ENCODE peak calls at places on chromosomes 12 and 14, in six cellular contexts. One of them, this sample, is unnamed.

GRCh38 chr12:132061641-132062430 is 82.3 kb downstream of the DDX51 start:
- DNase-seq in sigmoid colon: no peak
- DNase-seq in tibial artery: no peak
- DNase-seq in neural crest cell: peak
- DNase-seq in HCT116: no peak
- DNase-seq in AG09319: no peak
- DNase-seq in this sample: no peak

GRCh38 chr12:6887460-6887859 is 14.4 kb upstream of the SPSB2 start:
- DNase-seq in HCT116: no peak
- DNase-seq in AG09319: no peak
- DNase-seq in sigmoid colon: peak
- DNase-seq in neural crest cell: no peak
- DNase-seq in tibial artery: no peak
- DNase-seq in this sample: no peak

GRCh38 chr12:78864483-78865296 is at the start of gene SYT1:
- DNase-seq in neural crest cell: peak
- DNase-seq in HCT116: no peak
- DNase-seq in AG09319: no peak
- DNase-seq in tibial artery: peak
- DNase-seq in sigmoid colon: peak
- DNase-seq in this sample: peak

GRCh38 chr14:97995571-97995970 is 1198.4 kb downstream of the VRK1 start:
- DNase-seq in sigmoid colon: no peak
- DNase-seq in tibial artery: no peak
- DNase-seq in neural crest cell: no peak
- DNase-seq in AG09319: no peak
- DNase-seq in HCT116: no peak
- DNase-seq in this sample: no peak

GRCh38 chr12:107515446-107515958 is 170.1 kb upstream of the PWP1 start:
- DNase-seq in tibial artery: peak
- DNase-seq in sigmoid colon: peak
- DNase-seq in HCT116: peak
- DNase-seq in neural crest cell: no peak
- DNase-seq in AG09319: peak
- DNase-seq in this sample: peak

GRCh38 chr14:69056389-69056788 is 77.3 kb upstream of the ACTN1 start:
- DNase-seq in neural crest cell: no peak
- DNase-seq in AG09319: no peak
- DNase-seq in HCT116: peak
- DNase-seq in sigmoid colon: no peak
- DNase-seq in tibial artery: no peak
- DNase-seq in this sample: no peak

GRCh38 chr12:105253882-105254513 is 18.0 kb upstream of the APPL2 start:
- DNase-seq in HCT116: no peak
- DNase-seq in neural crest cell: no peak
- DNase-seq in AG09319: no peak
- DNase-seq in sigmoid colon: no peak
- DNase-seq in tibial artery: peak
- DNase-seq in this sample: peak

GRCh38 chr12:15830538-15830937 is 41.4 kb upstream of the EPS8 start:
- DNase-seq in AG09319: no peak
- DNase-seq in HCT116: no peak
- DNase-seq in sigmoid colon: no peak
- DNase-seq in tibial artery: no peak
- DNase-seq in neural crest cell: no peak
- DNase-seq in this sample: no peak

GRCh38 chr14:104976198-104977007 is 1.8 kb downstream of the AHNAK2 start:
- DNase-seq in HCT116: peak
- DNase-seq in sigmoid colon: peak
- DNase-seq in neural crest cell: peak
- DNase-seq in tibial artery: peak
- DNase-seq in AG09319: peak
- DNase-seq in this sample: peak

GRCh38 chr14:101458536-101459391 is 102.5 kb upstream of the DIO3 start:
- DNase-seq in HCT116: no peak
- DNase-seq in neural crest cell: peak
- DNase-seq in AG09319: no peak
- DNase-seq in sigmoid colon: no peak
- DNase-seq in tibial artery: no peak
- DNase-seq in this sample: no peak

GRCh38 chr14:104048758-104049496 is 36.6 kb upstream of the ASPG start:
- DNase-seq in AG09319: no peak
- DNase-seq in neural crest cell: no peak
- DNase-seq in tibial artery: no peak
- DNase-seq in sigmoid colon: no peak
- DNase-seq in HCT116: no peak
- DNase-seq in this sample: peak

GRCh38 chr14:29321646-29322045 is 555.1 kb downstream of the FOXG1 start:
- DNase-seq in HCT116: no peak
- DNase-seq in sigmoid colon: no peak
- DNase-seq in neural crest cell: no peak
- DNase-seq in tibial artery: no peak
- DNase-seq in AG09319: no peak
- DNase-seq in this sample: peak

GRCh38 chr14:90302529-90303303 is 29.0 kb downstream of the NRDE2 start:
- DNase-seq in neural crest cell: no peak
- DNase-seq in AG09319: no peak
- DNase-seq in sigmoid colon: no peak
- DNase-seq in HCT116: no peak
- DNase-seq in tibial artery: no peak
- DNase-seq in this sample: no peak

GRCh38 chr14:54840336-54840735 is 62.3 kb downstream of the GCH1 start:
- DNase-seq in HCT116: no peak
- DNase-seq in tibial artery: no peak
- DNase-seq in sigmoid colon: no peak
- DNase-seq in neural crest cell: no peak
- DNase-seq in AG09319: no peak
- DNase-seq in this sample: no peak

GRCh38 chr14:40058916-40059897 is 627.0 kb upstream of the FBXO33 start:
- DNase-seq in HCT116: no peak
- DNase-seq in tibial artery: no peak
- DNase-seq in neural crest cell: no peak
- DNase-seq in sigmoid colon: no peak
- DNase-seq in AG09319: no peak
- DNase-seq in this sample: no peak

GRCh38 chr12:107581616-107582015 is 104.0 kb upstream of the PWP1 start:
- DNase-seq in neural crest cell: no peak
- DNase-seq in sigmoid colon: no peak
- DNase-seq in tibial artery: no peak
- DNase-seq in HCT116: no peak
- DNase-seq in AG09319: no peak
- DNase-seq in this sample: no peak

GRCh38 chr12:49293056-49293956 is 1.6 kb upstream of the PRPH start:
- DNase-seq in neural crest cell: no peak
- DNase-seq in sigmoid colon: peak
- DNase-seq in HCT116: no peak
- DNase-seq in AG09319: no peak
- DNase-seq in tibial artery: peak
- DNase-seq in this sample: no peak

GRCh38 chr12:107402041-107403022 is 283.3 kb upstream of the PWP1 start:
- DNase-seq in AG09319: no peak
- DNase-seq in tibial artery: no peak
- DNase-seq in neural crest cell: peak
- DNase-seq in HCT116: peak
- DNase-seq in sigmoid colon: no peak
- DNase-seq in this sample: peak

GRCh38 chr14:69363055-69363454 is 35.0 kb downstream of the ERH start:
- DNase-seq in neural crest cell: peak
- DNase-seq in HCT116: no peak
- DNase-seq in sigmoid colon: no peak
- DNase-seq in AG09319: peak
- DNase-seq in tibial artery: peak
- DNase-seq in this sample: no peak

GRCh38 chr12:128784030-128784770 is 39.6 kb downstream of the SLC15A4 start:
- DNase-seq in neural crest cell: no peak
- DNase-seq in sigmoid colon: peak
- DNase-seq in HCT116: no peak
- DNase-seq in AG09319: no peak
- DNase-seq in tibial artery: no peak
- DNase-seq in this sample: no peak

GRCh38 chr14:97783001-97783400 is 985.8 kb downstream of the VRK1 start:
- DNase-seq in sigmoid colon: no peak
- DNase-seq in AG09319: no peak
- DNase-seq in HCT116: no peak
- DNase-seq in neural crest cell: no peak
- DNase-seq in tibial artery: no peak
- DNase-seq in this sample: no peak

GRCh38 chr12:110175201-110175600 is 51.0 kb downstream of the IFT81 start:
- DNase-seq in AG09319: no peak
- DNase-seq in tibial artery: no peak
- DNase-seq in sigmoid colon: no peak
- DNase-seq in HCT116: no peak
- DNase-seq in neural crest cell: no peak
- DNase-seq in this sample: no peak

GRCh38 chr14:75877884-75878283 is 103.9 kb downstream of the TGFB3 start:
- DNase-seq in AG09319: no peak
- DNase-seq in tibial artery: no peak
- DNase-seq in HCT116: no peak
- DNase-seq in sigmoid colon: no peak
- DNase-seq in neural crest cell: no peak
- DNase-seq in this sample: no peak

GRCh38 chr14:93269341-93270068 is 62.4 kb downstream of the UBR7 start:
- DNase-seq in AG09319: no peak
- DNase-seq in tibial artery: peak
- DNase-seq in HCT116: no peak
- DNase-seq in neural crest cell: no peak
- DNase-seq in sigmoid colon: no peak
- DNase-seq in this sample: peak

GRCh38 chr14:104794099-104794498 is 1.4 kb downstream of the AKT1 start:
- DNase-seq in sigmoid colon: no peak
- DNase-seq in tibial artery: no peak
- DNase-seq in AG09319: no peak
- DNase-seq in HCT116: no peak
- DNase-seq in neural crest cell: no peak
- DNase-seq in this sample: peak

GRCh38 chr12:130070017-130070653 is 92.1 kb upstream of the FZD10 start:
- DNase-seq in neural crest cell: no peak
- DNase-seq in HCT116: no peak
- DNase-seq in tibial artery: peak
- DNase-seq in AG09319: no peak
- DNase-seq in sigmoid colon: no peak
- DNase-seq in this sample: no peak

DNA sequence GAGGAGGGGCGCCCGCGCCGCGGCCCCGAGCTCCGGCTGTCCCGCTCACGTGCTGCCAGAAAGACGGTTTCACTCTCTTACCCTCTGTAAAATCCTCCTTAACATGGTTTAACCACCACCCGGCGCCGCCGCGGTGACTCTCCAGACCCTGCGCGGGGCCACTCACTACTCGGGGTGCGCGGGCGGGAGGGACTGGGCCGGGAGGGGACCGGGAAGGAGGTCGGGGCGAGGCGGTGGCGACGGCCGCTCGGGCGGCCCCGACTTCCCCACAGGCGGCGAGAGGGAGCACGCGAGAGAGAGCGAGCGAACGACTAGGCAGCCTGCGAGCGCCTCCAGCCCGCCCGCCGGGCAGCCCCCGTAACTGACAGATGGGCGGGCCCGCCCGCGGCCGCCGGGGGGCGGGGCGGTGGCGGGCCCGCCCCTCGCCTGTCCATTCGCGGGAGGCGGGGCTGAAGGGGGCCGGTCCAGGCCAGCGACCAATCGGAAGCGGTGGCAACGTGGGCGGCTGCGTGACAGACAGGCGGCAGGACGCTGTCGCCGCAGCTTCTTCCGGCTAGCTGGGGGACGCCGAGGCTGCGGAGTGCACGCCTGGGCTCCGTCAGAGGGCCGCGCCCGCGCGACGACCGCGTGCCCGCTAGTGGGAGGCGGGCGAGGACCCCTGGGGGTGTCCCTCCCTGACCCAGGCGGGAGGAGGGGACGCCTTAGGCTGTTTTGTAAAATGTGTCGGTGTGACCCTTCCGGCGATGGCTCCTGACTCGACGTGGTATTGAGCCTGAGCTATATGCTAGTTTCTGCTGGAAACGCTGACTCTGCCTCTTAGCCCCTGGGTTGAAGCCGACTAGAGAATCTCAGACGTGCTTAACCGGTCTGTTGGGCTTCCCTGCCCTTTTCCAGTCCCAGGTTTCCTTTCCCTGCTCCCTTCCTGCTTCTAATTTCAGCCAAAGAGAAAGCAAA is at the start of gene EEA1:
- DNase-seq in tibial artery: peak
- DNase-seq in AG09319: peak
- DNase-seq in HCT116: peak
- DNase-seq in sigmoid colon: peak
- DNase-seq in neural crest cell: peak
- DNase-seq in this sample: peak
- TF ChIP-seq CTCF in tibial artery: peak
- TF ChIP-seq CTCF in AG09319: peak
- TF ChIP-seq CTCF in HCT116: no peak
- TF ChIP-seq CTCF in sigmoid colon: no peak
- TF ChIP-seq CTCF in neural crest cell: peak
- TF ChIP-seq CTCF in this sample: peak

GRCh38 chr14:32327255-32327961 is 1.7 kb upstream of the AKAP6 start:
- DNase-seq in tibial artery: no peak
- DNase-seq in sigmoid colon: no peak
- DNase-seq in neural crest cell: no peak
- DNase-seq in HCT116: no peak
- DNase-seq in AG09319: no peak
- DNase-seq in this sample: no peak
- TF ChIP-seq CTCF in tibial artery: no peak
- TF ChIP-seq CTCF in sigmoid colon: no peak
- TF ChIP-seq CTCF in neural crest cell: no peak
- TF ChIP-seq CTCF in HCT116: no peak
- TF ChIP-seq CTCF in AG09319: no peak
- TF ChIP-seq CTCF in this sample: no peak

GRCh38 chr12:124673881-124674617 is 106.6 kb upstream of the NCOR2 start:
- DNase-seq in HCT116: no peak
- DNase-seq in neural crest cell: no peak
- DNase-seq in sigmoid colon: no peak
- DNase-seq in tibial artery: no peak
- DNase-seq in AG09319: no peak
- DNase-seq in this sample: no peak

GRCh38 chr12:124676725-124677462 is 109.5 kb upstream of the NCOR2 start:
- DNase-seq in AG09319: no peak
- DNase-seq in sigmoid colon: no peak
- DNase-seq in HCT116: no peak
- DNase-seq in neural crest cell: no peak
- DNase-seq in tibial artery: no peak
- DNase-seq in this sample: no peak

GRCh38 chr12:124677552-124678356 is 110.3 kb upstream of the NCOR2 start:
- DNase-seq in AG09319: no peak
- DNase-seq in sigmoid colon: no peak
- DNase-seq in HCT116: no peak
- DNase-seq in tibial artery: no peak
- DNase-seq in neural crest cell: no peak
- DNase-seq in this sample: no peak

GRCh38 chr12:124674937-124675336 is 107.5 kb upstream of the NCOR2 start:
- DNase-seq in neural crest cell: no peak
- DNase-seq in tibial artery: no peak
- DNase-seq in AG09319: no peak
- DNase-seq in HCT116: no peak
- DNase-seq in sigmoid colon: no peak
- DNase-seq in this sample: no peak

GRCh38 chr12:124675881-124676688 is 108.7 kb upstream of the NCOR2 start:
- DNase-seq in AG09319: no peak
- DNase-seq in sigmoid colon: peak
- DNase-seq in HCT116: no peak
- DNase-seq in neural crest cell: no peak
- DNase-seq in tibial artery: no peak
- DNase-seq in this sample: no peak
- TF ChIP-seq CTCF in AG09319: no peak
- TF ChIP-seq CTCF in sigmoid colon: no peak
- TF ChIP-seq CTCF in HCT116: no peak
- TF ChIP-seq CTCF in neural crest cell: no peak
- TF ChIP-seq CTCF in tibial artery: no peak
- TF ChIP-seq CTCF in this sample: no peak

GRCh38 chr14:22865424-22866215 is 5.9 kb upstream of the LRP10 start:
- DNase-seq in sigmoid colon: no peak
- DNase-seq in AG09319: no peak
- DNase-seq in HCT116: no peak
- DNase-seq in neural crest cell: no peak
- DNase-seq in tibial artery: no peak
- DNase-seq in this sample: no peak
- TF ChIP-seq CTCF in sigmoid colon: no peak
- TF ChIP-seq CTCF in AG09319: peak
- TF ChIP-seq CTCF in HCT116: peak
- TF ChIP-seq CTCF in neural crest cell: peak
- TF ChIP-seq CTCF in tibial artery: no peak
- TF ChIP-seq CTCF in this sample: peak

This sample was measured in foreskin keratinocyte.